ENCODE peak calls at places on chromosomes 16 and 17, in seven cellular contexts. F is progenitor cell of endocrine pancreas; I is mesothelial cell of epicardium; H is stimulated activated CD4-positive, alpha-beta T cell treated with anti-CD3 and anti-CD28 coated beads, Interleukin-15, amount 100 ng/mL, for 1 hour; R is OCI-LY7; Z is NCI-H345; P is SJCRH30. N is an unnamed sample.

GRCh38 chr16:77501260-77501659 is 66.4 kb upstream of the ADAMTS18 start:
- DNase-seq in F (no peak), R (no peak), I (no peak), H (no peak), P (no peak), Z (no peak), N (no peak)

GRCh38 chr16:72946474-72947194 is 101.3 kb downstream of the ZFHX3 start:
- DNase-seq in H (no peak), R (no peak), I (no peak), Z (no peak), F (no peak), P (no peak), N (no peak)

GRCh38 chr17:43548689-43549379 is 2.7 kb upstream of the ETV4 start:
- DNase-seq in H (no peak), I (no peak), R (no peak), F (no peak), P (no peak), Z (no peak), N (no peak)

GRCh38 chr17:31907342-31907975 is 6.0 kb upstream of the UTP6 start:
- DNase-seq in P (no peak), Z (peak), I (peak), R (no peak), F (no peak), H (no peak), N (no peak)

GRCh38 chr16:23351360-23351759 is 49.3 kb downstream of the SCNN1B start:
- DNase-seq in I (no peak), H (no peak), Z (no peak), F (no peak), P (no peak), R (no peak), N (peak)

GRCh38 chr16:14286381-14287230 is 215.5 kb downstream of the MRTFB start:
- DNase-seq in F (no peak), R (peak), P (peak), I (no peak), H (no peak), Z (no peak), N (no peak)

GRCh38 chr17:1447061-1447460 is 9.0 kb downstream of the CRK start:
- DNase-seq in H (no peak), F (no peak), P (no peak), I (no peak), Z (no peak), R (no peak), N (no peak)

GRCh38 chr17:63291243-63291642 is 154.9 kb downstream of the CYB561 start:
- DNase-seq in P (no peak), I (no peak), H (no peak), F (no peak), Z (no peak), R (no peak), N (no peak)

GRCh38 chr16:87360862-87361610 is 22.5 kb downstream of the FBXO31 start:
- DNase-seq in H (no peak), P (no peak), R (no peak), I (no peak), Z (no peak), F (no peak), N (no peak)

GRCh38 chr17:12231027-12231682 is 210.5 kb downstream of the MAP2K4 start:
- DNase-seq in R (no peak), I (no peak), F (no peak), P (no peak), Z (no peak), H (no peak), N (no peak)

GRCh38 chr17:28944862-28945741 is 6.2 kb downstream of the PHF12 start:
- DNase-seq in R (no peak), P (no peak), I (no peak), Z (no peak), H (no peak), F (no peak), N (no peak)

GRCh38 chr16:3846595-3847091 is 33.9 kb downstream of the CREBBP start:
- DNase-seq in F (no peak), I (no peak), H (no peak), Z (no peak), P (no peak), R (no peak), N (no peak)

GRCh38 chr16:82146957-82147356 is 23.1 kb downstream of the MPHOSPH6 start:
- DNase-seq in H (no peak), R (no peak), F (no peak), Z (no peak), P (no peak), I (no peak), N (no peak)

GRCh38 chr16:85541619-85542547 is 71.2 kb upstream of the GSE1 start:
- DNase-seq in F (no peak), R (no peak), P (peak), I (no peak), Z (no peak), H (no peak), N (no peak)

N was measured in NCI-H774.